ENCODE peak calls at places on chromosomes 7 and 10, in seven cellular contexts. X is progenitor cell of endocrine pancreas, K is astrocyte of the spinal cord, J is endodermal cell, T is H1, S is fibroblast of pulmonary artery, M is pancreas. V is an unnamed sample.

GRCh38 chr10:29140991-29141390 is 147.9 kb upstream of the LYZL1 start:
- DNase-seq in M (no peak), J (no peak), K (peak; percentile 95), T (no peak), S (peak; percentile 81), X (no peak), V (no peak)

GRCh38 chr10:8453587-8453986 is 399.1 kb downstream of the GATA3 start:
- DNase-seq in M (no peak), T (no peak), K (no peak), X (no peak), S (peak; percentile 24), J (no peak), V (peak; percentile 5)

GRCh38 chr7:137944168-137944567 is 57.7 kb downstream of the CREB3L2 start:
- DNase-seq in J (no peak), M (no peak), K (peak; percentile 93), T (no peak), S (no peak), X (no peak), V (no peak)

GRCh38 chr10:110074298-110074697 is 66.5 kb downstream of the ADD3 start:
- DNase-seq in M (no peak), S (peak; percentile 79), K (no peak), T (no peak), J (no peak), X (no peak), V (no peak)

GRCh38 chr10:117533507-117534281 is 8.9 kb upstream of the EMX2 start:
- DNase-seq in X (no peak), S (no peak), K (no peak), M (no peak), T (no peak), J (peak; percentile 50), V (no peak)

GRCh38 chr10:52314007-52314821 is at the start of gene DKK1:
- DNase-seq in M (peak; percentile 88), J (peak; percentile 96), X (peak; percentile 51), T (peak; percentile 95), S (peak; percentile 84), K (peak; percentile 82), V (peak; percentile 25)

GRCh38 chr7:75885011-75885410 is 6.2 kb downstream of the RHBDD2 start:
- DNase-seq in K (no peak), S (no peak), M (no peak), X (no peak), J (no peak), T (no peak), V (no peak)

GRCh38 chr10:101050206-101051069 is 11.4 kb upstream of the KAZALD1 start:
- DNase-seq in M (peak; percentile 95), S (peak; percentile 49), K (peak; percentile 54), X (peak; percentile 77), T (peak; percentile 99), J (peak; percentile 97), V (peak; percentile 60)

GRCh38 chr10:48195803-48196202 is 78.7 kb downstream of the FRMPD2 start:
- DNase-seq in T (no peak), J (peak; percentile 59), S (no peak), M (no peak), K (no peak), X (no peak), V (no peak)

GRCh38 chr7:7766671-7767070 is 48.3 kb upstream of the RPA3 start:
- DNase-seq in X (no peak), J (no peak), M (no peak), S (peak; percentile 23), K (no peak), T (no peak), V (no peak)

GRCh38 chr7:99579281-99579955 is 18.6 kb upstream of the TMEM225B start:
- DNase-seq in K (no peak), S (no peak), M (no peak), X (no peak), T (no peak), J (no peak), V (no peak)

GRCh38 chr7:99576251-99576650 is 17.8 kb downstream of the ZNF655 start:
- DNase-seq in S (no peak), K (no peak), T (no peak), M (no peak), J (no peak), X (no peak), V (no peak)

DNA sequence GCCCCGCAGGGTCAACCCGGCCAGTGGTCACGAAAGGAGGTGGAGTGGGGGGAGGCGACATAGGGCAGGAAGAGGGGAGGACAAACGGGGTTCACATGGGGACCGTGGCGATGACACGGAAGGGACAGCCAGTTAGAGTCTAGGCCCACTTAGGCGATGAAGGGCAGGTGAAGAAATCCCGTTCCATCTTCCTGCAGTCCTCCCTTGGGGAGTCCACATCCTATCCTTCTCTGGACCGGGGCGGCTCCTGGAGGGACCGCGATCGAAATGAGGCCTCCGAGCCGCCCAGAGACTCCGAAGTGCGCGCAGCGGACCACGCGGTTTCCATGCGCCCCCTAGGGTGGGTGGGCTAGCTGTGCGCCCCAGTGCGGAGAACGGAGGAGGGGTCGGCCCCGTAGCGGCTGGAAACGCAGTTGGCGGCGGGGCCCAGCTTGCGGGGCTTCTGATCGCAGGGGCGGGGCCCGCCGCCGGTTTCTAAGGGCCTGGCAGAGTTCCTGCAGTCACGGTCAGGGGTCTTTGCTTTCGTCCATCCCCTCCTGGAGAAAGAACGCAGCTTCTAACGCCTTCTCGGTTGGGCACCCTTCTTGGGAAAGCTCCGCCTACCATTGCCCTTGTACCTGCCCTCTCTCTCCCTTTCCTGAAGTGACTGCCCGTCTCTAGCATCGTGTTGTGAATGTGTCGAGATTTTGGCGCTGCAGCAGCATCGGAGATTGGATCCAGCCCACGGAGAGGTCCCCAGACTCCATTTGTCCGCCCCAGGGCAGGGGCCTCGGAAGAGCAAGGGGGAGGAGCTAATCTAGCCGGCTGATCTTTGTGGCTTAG is 17.9 kb upstream of the TMEM225B start:
- DNase-seq in S (peak; percentile 31), M (peak; percentile 67), T (peak; percentile 89), X (peak; percentile 72), J (peak; percentile 91), K (peak; percentile 39), V (peak; percentile 33)
- TF ChIP-seq CTCF in S (peak; percentile 27), M (no peak), T (peak; percentile 67), X (peak; percentile 81), J (peak; percentile 79), K (peak; percentile 60), V (peak; percentile 41)

GRCh38 chr10:75065081-75065480 is 46.4 kb upstream of the SAMD8 start:
- DNase-seq in X (no peak), M (no peak), T (no peak), S (no peak), K (no peak), J (no peak), V (no peak)

GRCh38 chr10:75063461-75064230 is 47.8 kb upstream of the SAMD8 start:
- DNase-seq in M (no peak), S (no peak), K (no peak), J (no peak), T (no peak), X (no peak), V (no peak)

GRCh38 chr10:75062900-75063299 is 48.6 kb upstream of the SAMD8 start:
- DNase-seq in J (no peak), T (no peak), X (no peak), S (no peak), K (no peak), M (no peak), V (no peak)

GRCh38 chr10:75062191-75062849 is 49.1 kb upstream of the SAMD8 start:
- DNase-seq in T (no peak), X (no peak), S (peak; percentile 51), J (no peak), M (no peak), K (peak; percentile 83), V (peak; percentile 27)

DNA sequence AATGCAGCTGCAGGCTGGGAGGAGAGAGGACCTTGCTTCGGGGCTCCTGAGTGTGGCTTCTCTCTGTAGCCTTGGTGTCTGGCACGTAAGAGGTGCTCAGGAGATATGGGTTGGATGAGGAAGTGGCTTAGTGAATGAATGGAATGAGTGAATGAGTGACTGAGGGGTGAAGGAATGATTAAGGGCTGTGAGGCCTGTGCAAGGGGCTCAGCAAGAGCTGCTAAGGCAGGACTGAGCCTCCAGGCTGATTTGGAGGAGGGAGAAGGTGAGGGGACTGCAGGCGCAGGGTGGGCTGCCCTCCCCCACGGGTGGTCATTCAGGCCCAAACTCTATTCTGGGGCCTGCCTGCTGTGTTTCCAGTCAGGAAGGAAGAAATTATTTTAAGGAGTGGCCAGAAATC is 49.7 kb upstream of the SAMD8 start:
- DNase-seq in J (no peak), K (no peak), M (no peak), X (no peak), S (no peak), T (no peak), V (no peak)
- TF ChIP-seq CTCF in J (no peak), K (no peak), M (no peak), X (no peak), S (no peak), T (no peak), V (no peak)

DNA sequence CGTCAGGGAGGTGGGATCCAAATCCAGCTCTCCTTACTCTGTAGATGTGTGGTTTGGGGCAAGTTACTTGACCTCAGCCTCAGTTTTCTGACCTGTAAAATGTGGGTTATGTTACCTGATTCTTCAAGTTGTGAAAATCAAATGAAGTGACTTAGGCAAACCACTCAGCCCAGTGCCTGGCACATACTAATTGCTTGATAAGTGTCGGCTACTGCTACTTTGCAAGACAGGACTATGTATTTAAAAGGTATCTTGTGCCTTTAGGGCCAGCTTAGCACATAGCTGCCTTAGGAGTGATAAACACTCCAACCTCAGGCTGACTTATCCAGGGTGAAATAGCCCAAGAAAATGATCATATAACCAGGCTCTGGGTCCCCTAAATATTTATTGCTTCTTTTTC is 42.9 kb downstream of the GOLGA7B start:
- DNase-seq in M (no peak), S (no peak), K (no peak), J (no peak), T (no peak), X (no peak), V (no peak)
- TF ChIP-seq CTCF in M (no peak), S (no peak), K (no peak), J (no peak), T (no peak), X (no peak), V (no peak)

GRCh38 chr7:150927954-150928340 is 50.2 kb downstream of the KCNH2 start:
- DNase-seq in X (no peak), T (no peak), J (no peak), S (peak; percentile 22), M (no peak), K (no peak), V (no peak)
- TF ChIP-seq CTCF in X (no peak), T (no peak), J (no peak), S (no peak), M (no peak), K (no peak), V (no peak)

GRCh38 chr7:30163231-30163894 is 28.6 kb downstream of the MTURN start:
- DNase-seq in K (no peak), S (no peak), J (no peak), M (no peak), T (no peak), X (no peak), V (no peak)
- TF ChIP-seq CTCF in K (no peak), S (no peak), J (no peak), M (no peak), T (no peak), X (no peak), V (no peak)